ENCODE peak calls at places on chromosomes 12 and 14, in four cellular contexts. One of them, this sample, is unnamed.

GRCh38 chr14:27528328-27528727 is 930.5 kb upstream of the NOVA1 start:
- DNase-seq in stomach: no peak
- DNase-seq in upper lobe of right lung: no peak
- DNase-seq in vagina: no peak
- DNase-seq in this sample: no peak

GRCh38 chr12:90233168-90234100 is 524.8 kb upstream of the ATP2B1 start:
- DNase-seq in stomach: no peak
- DNase-seq in upper lobe of right lung: no peak
- DNase-seq in vagina: no peak
- DNase-seq in this sample: no peak

GRCh38 chr12:51183349-51183748 is 10.4 kb upstream of the TFCP2 start:
- DNase-seq in stomach: no peak
- DNase-seq in upper lobe of right lung: no peak
- DNase-seq in vagina: no peak
- DNase-seq in this sample: no peak

GRCh38 chr14:104346608-104347007 is 208.2 kb downstream of the KIF26A start:
- DNase-seq in stomach: peak
- DNase-seq in upper lobe of right lung: no peak
- DNase-seq in vagina: no peak
- DNase-seq in this sample: peak

GRCh38 chr12:72256725-72257124 is 15.4 kb upstream of the TRHDE start:
- DNase-seq in stomach: no peak
- DNase-seq in upper lobe of right lung: no peak
- DNase-seq in vagina: no peak
- DNase-seq in this sample: no peak

GRCh38 chr12:104137175-104137901 is 672 bp downstream of the NFYB start:
- DNase-seq in stomach: peak
- DNase-seq in upper lobe of right lung: peak
- DNase-seq in vagina: no peak
- DNase-seq in this sample: no peak

GRCh38 chr12:125794401-125794800 is 729.2 kb downstream of the AACS start:
- DNase-seq in stomach: no peak
- DNase-seq in upper lobe of right lung: no peak
- DNase-seq in vagina: no peak
- DNase-seq in this sample: no peak

GRCh38 chr14:98580131-98580678 is 691.8 kb downstream of the BCL11B start:
- DNase-seq in stomach: no peak
- DNase-seq in upper lobe of right lung: no peak
- DNase-seq in vagina: no peak
- DNase-seq in this sample: no peak

GRCh38 chr12:29611906-29612305 is 114.4 kb upstream of the OVCH1 start:
- DNase-seq in stomach: no peak
- DNase-seq in upper lobe of right lung: no peak
- DNase-seq in vagina: no peak
- DNase-seq in this sample: no peak

GRCh38 chr12:3520711-3521110 is 29.7 kb downstream of the PRMT8 start:
- DNase-seq in stomach: no peak
- DNase-seq in upper lobe of right lung: no peak
- DNase-seq in vagina: no peak
- DNase-seq in this sample: no peak

GRCh38 chr12:107657133-107657532 is 28.5 kb upstream of the PWP1 start:
- DNase-seq in stomach: no peak
- DNase-seq in upper lobe of right lung: no peak
- DNase-seq in vagina: no peak
- DNase-seq in this sample: no peak

GRCh38 chr12:52280319-52280795 is 5.9 kb downstream of the KRT86 start:
- DNase-seq in stomach: peak
- DNase-seq in upper lobe of right lung: peak
- DNase-seq in vagina: peak
- DNase-seq in this sample: peak

GRCh38 chr14:93619176-93619793 is 169.0 kb downstream of the PRIMA1 start:
- DNase-seq in stomach: peak
- DNase-seq in upper lobe of right lung: no peak
- DNase-seq in vagina: no peak
- DNase-seq in this sample: no peak

GRCh38 chr12:48221645-48222044 is 18.6 kb upstream of the OR10AD1 start:
- DNase-seq in stomach: no peak
- DNase-seq in upper lobe of right lung: no peak
- DNase-seq in vagina: no peak
- DNase-seq in this sample: no peak

GRCh38 chr12:28866715-28867503 is 282.2 kb upstream of the FAR2 start:
- DNase-seq in stomach: no peak
- DNase-seq in upper lobe of right lung: no peak
- DNase-seq in vagina: no peak
- DNase-seq in this sample: no peak

GRCh38 chr12:109714141-109714912 is 702 bp downstream of the FAM222A start:
- DNase-seq in stomach: peak
- DNase-seq in upper lobe of right lung: peak
- DNase-seq in vagina: no peak
- DNase-seq in this sample: no peak

GRCh38 chr12:100229876-100230275 is 29.3 kb downstream of the ACTR6 start:
- DNase-seq in stomach: no peak
- DNase-seq in upper lobe of right lung: no peak
- DNase-seq in vagina: no peak
- DNase-seq in this sample: no peak

GRCh38 chr14:104428333-104428851 is 151.2 kb upstream of the C14orf180 start:
- DNase-seq in stomach: peak
- DNase-seq in upper lobe of right lung: peak
- DNase-seq in vagina: no peak
- DNase-seq in this sample: peak

GRCh38 chr12:64082866-64083268 is 139.2 kb downstream of the KICS2 start:
- DNase-seq in stomach: no peak
- DNase-seq in upper lobe of right lung: no peak
- DNase-seq in vagina: no peak
- DNase-seq in this sample: no peak

GRCh38 chr12:62267490-62267889 is 7.3 kb downstream of the USP15 start:
- DNase-seq in stomach: no peak
- DNase-seq in upper lobe of right lung: no peak
- DNase-seq in vagina: no peak
- DNase-seq in this sample: no peak

GRCh38 chr12:131511391-131511802 is 199.5 kb upstream of the SFSWAP start:
- DNase-seq in stomach: no peak
- DNase-seq in upper lobe of right lung: no peak
- DNase-seq in vagina: no peak
- DNase-seq in this sample: no peak

GRCh38 chr12:24479131-24479530 is 469.8 kb downstream of the BCAT1 start:
- DNase-seq in stomach: no peak
- DNase-seq in upper lobe of right lung: no peak
- DNase-seq in vagina: no peak
- DNase-seq in this sample: no peak

GRCh38 chr12:2003676-2004112 is 563 bp downstream of the DCP1B start:
- DNase-seq in stomach: no peak
- DNase-seq in upper lobe of right lung: no peak
- DNase-seq in vagina: no peak
- DNase-seq in this sample: no peak

GRCh38 chr14:78175412-78175811 is 5.2 kb downstream of the NRXN3 start:
- DNase-seq in stomach: no peak
- DNase-seq in upper lobe of right lung: no peak
- DNase-seq in vagina: no peak
- DNase-seq in this sample: no peak

GRCh38 chr12:124648710-124649384 is 81.4 kb upstream of the NCOR2 start:
- DNase-seq in stomach: no peak
- DNase-seq in upper lobe of right lung: no peak
- DNase-seq in vagina: no peak
- DNase-seq in this sample: no peak

GRCh38 chr12:49550853-49551252 is 12.0 kb downstream of the KCNH3 start:
- DNase-seq in stomach: no peak
- DNase-seq in upper lobe of right lung: no peak
- DNase-seq in vagina: no peak
- DNase-seq in this sample: no peak

GRCh38 chr12:119148049-119148448 is 30.7 kb upstream of the HSPB8 start:
- DNase-seq in stomach: no peak
- DNase-seq in upper lobe of right lung: no peak
- DNase-seq in vagina: no peak
- DNase-seq in this sample: no peak

GRCh38 chr14:24852312-24853060 is 197.5 kb downstream of the STXBP6 start:
- DNase-seq in stomach: no peak
- DNase-seq in upper lobe of right lung: no peak
- DNase-seq in vagina: no peak
- DNase-seq in this sample: no peak

GRCh38 chr12:131959137-131959536 is 9.4 kb downstream of the EP400 start:
- DNase-seq in stomach: no peak
- DNase-seq in upper lobe of right lung: no peak
- DNase-seq in vagina: no peak
- DNase-seq in this sample: no peak

GRCh38 chr12:31117203-31118011 is 43.7 kb downstream of the DDX11 start:
- DNase-seq in stomach: peak
- DNase-seq in upper lobe of right lung: no peak
- DNase-seq in vagina: no peak
- DNase-seq in this sample: no peak

GRCh38 chr14:28768549-28768870 is 1.9 kb downstream of the FOXG1 start:
- DNase-seq in stomach: no peak
- DNase-seq in upper lobe of right lung: no peak
- DNase-seq in vagina: no peak
- DNase-seq in this sample: no peak

GRCh38 chr12:110282343-110282860 is 1.4 kb downstream of the ATP2A2 start:
- DNase-seq in stomach: no peak
- DNase-seq in upper lobe of right lung: no peak
- DNase-seq in vagina: no peak
- DNase-seq in this sample: no peak

DNA sequence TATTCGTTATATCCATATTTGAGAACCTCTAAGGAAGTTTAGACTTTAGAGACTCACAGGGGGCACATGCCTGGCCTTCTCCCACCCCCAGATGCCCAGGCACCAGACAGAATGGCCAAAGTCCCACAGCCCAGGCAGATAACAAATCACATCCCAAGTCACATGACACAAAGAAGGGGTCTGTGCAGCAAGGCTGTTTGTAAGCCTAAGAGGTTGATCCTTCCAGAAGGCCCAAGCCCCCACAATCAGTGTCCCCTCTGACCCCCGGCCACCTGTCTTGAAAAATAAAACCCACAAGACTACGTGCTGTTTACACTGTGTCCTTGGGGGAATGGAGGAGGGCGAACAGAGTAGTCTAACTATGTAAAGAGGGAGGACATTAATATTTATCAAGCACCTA is 5.1 kb downstream of the CTDSP2 start:
- DNase-seq in stomach: no peak
- DNase-seq in upper lobe of right lung: no peak
- DNase-seq in vagina: no peak
- DNase-seq in this sample: no peak
- H3K4me3 ChIP-seq in stomach: no peak
- H3K4me3 ChIP-seq in upper lobe of right lung: no peak
- H3K4me3 ChIP-seq in vagina: peak
- H3K4me3 ChIP-seq in this sample: peak

GRCh38 chr12:123001467-123001866 is 21.0 kb downstream of the ARL6IP4 start:
- DNase-seq in stomach: no peak
- DNase-seq in upper lobe of right lung: no peak
- DNase-seq in vagina: no peak
- DNase-seq in this sample: no peak
- H3K27ac ChIP-seq in stomach: no peak
- H3K27ac ChIP-seq in upper lobe of right lung: no peak
- H3K27ac ChIP-seq in vagina: no peak
- H3K27ac ChIP-seq in this sample: no peak

GRCh38 chr12:16348435-16349131 is 1.1 kb downstream of the MGST1 start:
- DNase-seq in stomach: no peak
- DNase-seq in upper lobe of right lung: no peak
- DNase-seq in vagina: no peak
- DNase-seq in this sample: no peak

GRCh38 chr12:16350682-16351081 is 3.2 kb downstream of the MGST1 start:
- DNase-seq in stomach: no peak
- DNase-seq in upper lobe of right lung: peak
- DNase-seq in vagina: no peak
- DNase-seq in this sample: no peak

GRCh38 chr12:16347391-16348298 is at the start of gene MGST1:
- DNase-seq in stomach: peak
- DNase-seq in upper lobe of right lung: peak
- DNase-seq in vagina: no peak
- DNase-seq in this sample: no peak

GRCh38 chr12:16346931-16347330 is 514 bp upstream of the MGST1 start:
- DNase-seq in stomach: no peak
- DNase-seq in upper lobe of right lung: no peak
- DNase-seq in vagina: no peak
- DNase-seq in this sample: no peak

DNA sequence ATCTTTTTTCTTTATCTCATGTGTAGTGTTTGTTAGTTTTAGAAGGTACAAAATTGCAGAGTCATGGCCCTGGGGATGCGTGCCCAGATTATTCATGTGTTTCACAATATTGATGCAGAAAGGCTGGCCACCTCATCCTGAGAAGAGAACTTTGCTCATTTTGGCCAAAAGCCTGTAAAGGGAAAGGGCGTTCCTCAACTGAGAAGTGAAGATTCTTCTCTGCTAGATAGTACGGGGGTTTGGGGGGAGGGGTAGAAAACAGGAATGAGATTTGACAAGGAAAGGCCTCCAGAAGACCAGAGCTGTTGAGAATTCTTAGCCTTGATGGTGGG is 1.7 kb downstream of the MGST1 start:
- DNase-seq in stomach: peak
- DNase-seq in upper lobe of right lung: no peak
- DNase-seq in vagina: no peak
- DNase-seq in this sample: peak
- H3K4me3 ChIP-seq in stomach: peak
- H3K4me3 ChIP-seq in upper lobe of right lung: peak
- H3K4me3 ChIP-seq in vagina: peak
- H3K4me3 ChIP-seq in this sample: peak

GRCh38 chr14:102183922-102184677 is 44.4 kb downstream of the WDR20 start:
- DNase-seq in stomach: no peak
- DNase-seq in upper lobe of right lung: no peak
- DNase-seq in vagina: no peak
- DNase-seq in this sample: no peak

GRCh38 chr14:102180248-102180998 is 40.7 kb downstream of the WDR20 start:
- DNase-seq in stomach: no peak
- DNase-seq in upper lobe of right lung: no peak
- DNase-seq in vagina: no peak
- DNase-seq in this sample: no peak

GRCh38 chr14:102181187-102181586 is 41.5 kb downstream of the WDR20 start:
- DNase-seq in stomach: no peak
- DNase-seq in upper lobe of right lung: no peak
- DNase-seq in vagina: no peak
- DNase-seq in this sample: no peak

GRCh38 chr14:102182901-102183619 is 43.4 kb downstream of the WDR20 start:
- DNase-seq in stomach: no peak
- DNase-seq in upper lobe of right lung: no peak
- DNase-seq in vagina: no peak
- DNase-seq in this sample: no peak

GRCh38 chr14:102182190-102182589 is 42.5 kb downstream of the WDR20 start:
- DNase-seq in stomach: no peak
- DNase-seq in upper lobe of right lung: no peak
- DNase-seq in vagina: no peak
- DNase-seq in this sample: no peak
- H3K27ac ChIP-seq in stomach: no peak
- H3K27ac ChIP-seq in upper lobe of right lung: no peak
- H3K27ac ChIP-seq in vagina: no peak
- H3K27ac ChIP-seq in this sample: no peak

This sample was measured in coronary artery.